ENCODE peak calls at places on chromosomes 5 and 9, in ten cellular contexts. A is BJ, W is mesothelial cell of epicardium, O is suprapubic skin, I is Panc1, R is upper lobe of right lung, U is left ventricle myocardium inferior, F is foreskin fibroblast, K is Calu3, Q is GM10248. J is an unnamed sample.

GRCh38 chr9:89305868-89306267 is 5.1 kb upstream of the CKS2 start:
- DNase-seq in O (no peak), A (no peak), I (no peak), R (no peak), W (no peak), U (no peak), F (no peak), Q (no peak), K (no peak), J (no peak)

GRCh38 chr5:21071986-21072385 is 1084.0 kb upstream of the CDH18 start:
- DNase-seq in O (no peak), R (no peak), A (no peak), Q (no peak), I (no peak), F (no peak), W (no peak), K (no peak), U (no peak), J (no peak)

GRCh38 chr5:117615226-117615625 is 1040.6 kb upstream of the SEMA6A start:
- DNase-seq in F (no peak), O (no peak), W (no peak), A (peak), U (no peak), K (no peak), R (no peak), Q (no peak), I (no peak), J (no peak)

GRCh38 chr5:26232706-26233105 is 805.7 kb downstream of the CDH9 start:
- DNase-seq in F (no peak), W (no peak), I (no peak), A (no peak), R (no peak), O (no peak), K (no peak), U (no peak), Q (no peak), J (no peak)

GRCh38 chr9:132090771-132091170 is 11.1 kb upstream of the MED27 start:
- DNase-seq in F (peak), K (no peak), A (no peak), Q (no peak), W (no peak), R (no peak), O (no peak), I (no peak), U (no peak), J (no peak)

GRCh38 chr9:108105885-108106284 is 616.3 kb upstream of the KLF4 start:
- DNase-seq in W (no peak), I (no peak), O (no peak), Q (no peak), K (no peak), A (no peak), F (no peak), R (no peak), U (no peak), J (no peak)

GRCh38 chr5:140093866-140094265 is 20.0 kb upstream of the PURA start:
- DNase-seq in K (no peak), I (no peak), R (no peak), A (no peak), O (no peak), F (no peak), U (no peak), W (no peak), Q (no peak), J (no peak)

GRCh38 chr5:14142856-14143508 is at the start of gene TRIO:
- DNase-seq in U (peak), A (peak), W (peak), K (peak), O (peak), Q (peak), F (peak), I (no peak), R (peak), J (peak)

GRCh38 chr5:148923023-148923422 is 96.6 kb downstream of the ADRB2 start:
- DNase-seq in Q (no peak), R (no peak), W (no peak), F (no peak), U (no peak), O (no peak), A (no peak), I (no peak), K (no peak), J (no peak)

GRCh38 chr9:137417161-137418021 is 5.6 kb downstream of the EXD3 start:
- DNase-seq in A (no peak), W (no peak), F (no peak), U (no peak), O (no peak), I (no peak), K (no peak), Q (no peak), R (no peak), J (no peak)

GRCh38 chr9:132488611-132489010 is 78.6 kb downstream of the CFAP77 start:
- DNase-seq in Q (no peak), K (no peak), A (no peak), W (no peak), U (no peak), F (no peak), O (no peak), R (no peak), I (no peak), J (no peak)

GRCh38 chr9:37324691-37325490 is 97.6 kb upstream of the GRHPR start:
- DNase-seq in K (no peak), U (no peak), I (no peak), Q (no peak), R (no peak), F (no peak), W (no peak), O (no peak), A (no peak), J (no peak)

GRCh38 chr5:932628-933250 is 40.1 kb downstream of the TRIP13 start:
- DNase-seq in I (no peak), A (no peak), K (no peak), O (peak), F (no peak), Q (no peak), W (no peak), R (peak), U (no peak), J (no peak)

DNA sequence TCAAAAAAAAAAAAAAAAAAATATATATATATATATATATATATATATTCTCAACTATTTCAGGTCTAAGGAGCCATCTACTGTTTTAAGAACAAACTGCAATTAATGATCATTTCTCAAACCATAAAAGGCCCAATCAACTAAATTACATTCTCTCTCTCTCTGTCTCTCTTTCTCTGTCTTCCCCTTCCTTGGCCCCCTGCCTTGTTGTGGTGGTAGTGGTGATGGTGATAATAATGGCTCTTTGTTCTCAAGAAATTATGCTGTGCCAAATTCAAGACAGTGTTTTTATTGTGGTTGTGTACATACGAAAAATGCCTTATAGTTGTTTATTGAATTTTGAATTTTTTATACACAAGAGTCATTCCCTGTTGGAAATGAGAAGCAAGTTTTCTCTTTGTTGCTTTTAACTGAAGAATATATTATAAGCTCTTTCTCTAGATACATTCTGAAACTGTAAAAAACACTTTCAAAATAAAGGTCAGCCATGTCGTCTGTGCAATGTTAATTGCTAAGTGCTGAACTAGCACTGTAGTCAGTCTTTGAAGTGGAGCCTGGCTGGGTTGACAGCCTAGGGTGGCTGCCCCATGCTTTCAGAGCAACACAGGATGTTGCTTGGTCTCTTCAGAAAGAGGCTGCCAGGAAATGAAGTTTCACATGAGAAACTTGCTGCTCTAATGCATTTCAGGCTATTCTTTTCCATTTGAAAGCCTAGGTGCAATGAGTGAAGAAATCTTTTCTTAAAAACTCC is 96.0 kb downstream of the HINT1 start:
- DNase-seq in O (no peak), A (no peak), K (no peak), Q (peak), W (no peak), R (no peak), F (no peak), I (no peak), U (no peak), J (no peak)
- TF ChIP-seq CTCF in O (no peak), A (no peak), K (no peak), Q (no peak), W (no peak), R (no peak), F (no peak), I (no peak), U (no peak), J (no peak)

DNA sequence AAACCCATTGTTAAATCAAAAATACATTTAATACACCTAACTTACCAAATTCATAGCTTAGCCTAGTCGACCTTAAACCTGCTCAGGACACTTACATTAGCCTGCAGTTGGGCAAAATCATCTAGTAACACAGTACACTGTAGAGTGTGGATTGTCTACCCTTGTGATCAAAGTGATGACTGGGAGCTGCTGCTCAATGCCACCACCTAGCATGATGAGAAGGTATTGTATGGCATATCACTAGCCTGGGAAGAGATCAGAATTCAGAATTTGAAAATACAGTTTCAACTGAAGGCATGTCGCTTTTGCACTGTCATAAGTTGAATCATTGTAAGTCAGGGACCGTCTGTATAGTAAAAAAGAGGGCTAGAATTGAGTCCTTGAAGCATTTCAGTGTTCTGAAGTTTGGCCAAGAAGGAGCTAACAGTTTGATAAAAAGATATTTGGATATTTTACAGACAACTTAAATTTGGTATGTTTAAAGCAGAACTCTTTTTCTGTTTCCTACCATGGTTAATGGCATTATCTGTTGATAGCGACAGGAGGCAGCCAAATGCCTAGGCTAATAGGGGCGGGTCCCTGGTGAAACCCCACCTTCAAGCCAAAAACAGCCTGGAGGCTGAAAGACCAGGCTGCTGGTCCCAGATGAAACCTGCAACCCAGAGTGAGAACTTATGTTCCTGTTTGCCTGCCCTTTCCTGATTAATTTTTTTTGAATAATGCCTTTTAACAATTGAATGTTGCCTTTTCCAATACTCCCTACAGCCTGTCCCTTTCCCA is 23.0 kb downstream of the SMIM15 start:
- DNase-seq in A (no peak), W (no peak), I (no peak), R (no peak), F (no peak), Q (no peak), U (no peak), O (no peak), K (no peak), J (no peak)
- TF ChIP-seq CTCF in A (peak), W (no peak), I (peak), R (no peak), F (peak), Q (no peak), U (no peak), O (no peak), K (no peak), J (peak)

DNA sequence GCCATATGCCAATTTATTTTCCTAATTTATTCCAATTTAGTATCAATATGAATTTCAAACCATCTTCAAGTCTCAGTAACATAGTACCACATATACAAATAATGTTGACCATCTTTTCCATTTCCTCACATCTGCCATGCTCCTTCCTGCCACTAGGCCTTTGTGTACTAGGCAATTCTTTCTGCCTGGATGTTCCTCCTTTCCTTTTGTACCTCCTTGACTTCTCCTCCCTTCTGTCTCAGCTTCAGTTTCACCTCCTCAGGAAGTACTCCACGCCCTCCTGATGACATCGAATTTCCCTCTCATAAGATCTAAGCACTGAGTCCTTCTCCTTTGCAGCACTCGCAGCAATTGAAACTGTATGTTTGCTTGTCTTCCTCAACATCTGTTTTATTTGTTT is 53.9 kb downstream of the MEF2C start:
- DNase-seq in U (no peak), K (no peak), R (no peak), F (no peak), A (no peak), I (no peak), W (no peak), O (no peak), Q (no peak), J (no peak)
- TF ChIP-seq CTCF in U (peak), K (no peak), R (peak), F (no peak), A (no peak), I (peak), W (peak), O (peak), Q (peak), J (no peak)

DNA sequence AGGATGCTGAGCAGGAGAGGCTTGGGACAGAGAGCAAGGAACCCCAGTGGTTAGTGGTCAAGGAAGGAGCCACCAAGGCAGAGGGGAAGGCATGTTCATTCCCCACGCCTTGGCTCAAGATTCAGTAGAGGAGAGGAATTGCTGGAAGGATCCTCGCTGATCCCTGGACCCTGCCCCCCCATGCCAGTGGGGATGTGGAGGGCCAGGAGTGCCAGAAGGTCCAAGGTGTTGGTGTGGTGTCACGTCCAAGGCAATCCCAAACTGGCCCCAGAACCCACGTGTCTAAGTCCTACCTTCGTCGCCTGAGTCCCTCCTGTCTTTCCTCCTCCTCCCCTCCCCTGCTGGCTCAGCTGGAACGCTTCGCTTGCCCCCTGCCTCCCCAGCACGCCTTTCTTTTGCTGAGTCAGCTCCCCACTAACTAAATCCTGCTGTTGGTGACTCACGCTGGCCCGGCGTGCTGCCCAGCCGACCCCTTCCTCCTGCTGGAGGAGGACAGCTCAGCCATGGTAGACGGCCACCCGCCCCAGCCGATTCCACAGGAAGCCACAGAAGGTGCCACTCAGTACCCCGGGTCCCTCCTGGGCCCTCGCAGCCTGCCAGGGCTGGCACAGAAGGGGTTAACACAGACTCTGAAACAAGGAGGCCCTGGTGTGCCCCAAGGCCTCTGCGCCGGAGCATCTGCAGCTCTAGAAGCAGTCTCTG is 37.6 kb upstream of the ORM1 start:
- DNase-seq in R (peak), F (peak), U (peak), A (peak), O (peak), W (peak), Q (no peak), I (no peak), K (no peak), J (peak)
- TF ChIP-seq CTCF in R (no peak), F (peak), U (no peak), A (peak), O (no peak), W (no peak), Q (no peak), I (no peak), K (no peak), J (peak)

DNA sequence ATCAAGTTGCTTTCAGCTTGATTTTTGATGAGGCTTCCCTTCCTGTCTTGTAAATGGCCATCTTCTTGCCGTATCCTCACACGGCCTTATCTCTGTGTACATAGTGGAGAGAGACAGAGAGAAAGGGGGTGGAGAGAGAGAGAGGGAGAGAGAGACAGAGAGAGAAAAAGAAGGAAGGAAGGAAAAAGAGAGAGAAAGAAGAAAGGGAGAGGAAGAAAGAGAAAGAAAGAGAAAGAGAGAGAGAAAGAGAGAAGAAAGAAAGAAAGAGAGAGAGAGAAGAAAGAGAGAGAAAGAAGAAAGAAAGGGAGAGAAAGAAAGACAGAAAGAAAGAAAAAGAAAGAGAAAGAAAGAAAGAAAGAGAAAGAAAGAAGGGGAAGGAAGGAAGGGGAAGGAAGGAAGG is 46.6 kb downstream of the ITGA1 start:
- DNase-seq in U (no peak), A (no peak), W (no peak), F (no peak), K (no peak), Q (no peak), O (no peak), I (no peak), R (no peak), J (no peak)
- TF ChIP-seq CTCF in U (no peak), A (no peak), W (no peak), F (no peak), K (no peak), Q (no peak), O (no peak), I (no peak), R (no peak), J (no peak)

DNA sequence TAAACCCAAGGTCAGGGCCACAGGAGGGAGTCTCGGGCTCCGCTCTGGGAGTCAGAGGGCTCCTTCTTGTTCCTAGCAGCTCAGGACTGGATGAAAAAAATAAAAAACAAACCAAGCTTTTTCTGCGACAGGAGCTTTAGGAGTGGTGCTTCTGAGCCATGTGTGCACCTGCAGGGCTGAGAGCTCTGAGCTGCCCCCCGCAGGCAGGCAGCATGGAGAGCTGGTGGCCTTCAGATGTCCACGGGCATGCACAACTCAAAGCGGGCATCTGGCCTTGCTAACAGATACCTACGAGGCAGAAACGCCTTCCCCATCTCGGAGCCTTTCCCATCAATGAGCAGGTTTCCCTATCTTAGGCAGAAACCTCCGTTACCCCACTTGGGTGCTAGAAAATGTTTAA is 28.5 kb downstream of the DBH start:
- DNase-seq in U (no peak), K (no peak), W (no peak), Q (no peak), F (no peak), R (no peak), O (no peak), I (no peak), A (no peak), J (no peak)
- TF ChIP-seq CTCF in U (no peak), K (no peak), W (no peak), Q (peak), F (no peak), R (no peak), O (no peak), I (no peak), A (no peak), J (no peak)

GRCh38 chr5:35213608-35214007 is 16.7 kb downstream of the PRLR start:
- DNase-seq in O (no peak), Q (no peak), A (no peak), K (no peak), W (no peak), R (no peak), F (no peak), U (no peak), I (no peak), J (no peak)
- TF ChIP-seq CTCF in O (peak), Q (no peak), A (no peak), K (no peak), W (no peak), R (no peak), F (no peak), U (no peak), I (no peak), J (no peak)

J was measured in AG09319.